ENCODE peak calls at places on chromosomes 3 and 15, in nine cellular contexts. One of them, this sample, is unnamed.

GRCh38 chr15:72155635-72156616 is 37.7 kb downstream of the SENP8 start:
- DNase-seq in stimulated activated naive CD8-positive, alpha-beta T cell treated with anti-CD3 and anti-CD28 coated beads, Interleukin-15, Interleukin-2, amounts not matched to agents 100 U/mL and 50 U/mL, for 24 hours: peak; percentile 85
- DNase-seq in stimulated activated CD4-positive, alpha-beta T cell treated with anti-CD3 and anti-CD28 coated beads, Interleukin-2, amount 100 ng/mL, for 48 hours: peak; percentile 87
- DNase-seq in ureter: peak; percentile 92
- DNase-seq in thyroid gland: peak; percentile 94
- DNase-seq in left ventricle myocardium inferior: peak; percentile 83
- DNase-seq in fibroblast of the aortic adventitia: peak; percentile 85
- DNase-seq in IMR-90: peak; percentile 74
- DNase-seq in activated B cell treated with CpG ODN at 0.5 μM for 24 hours: peak; percentile 69
- DNase-seq in this sample: peak; percentile 86

GRCh38 chr3:112111785-112112402 is 21.2 kb downstream of the GCSAM start:
- DNase-seq in fibroblast of the aortic adventitia: peak; percentile 82
- DNase-seq in ureter: peak; percentile 57
- DNase-seq in IMR-90: peak; percentile 77
- DNase-seq in activated B cell treated with CpG ODN at 0.5 μM for 24 hours: no peak
- DNase-seq in thyroid gland: peak; percentile 34
- DNase-seq in stimulated activated CD4-positive, alpha-beta T cell treated with anti-CD3 and anti-CD28 coated beads, Interleukin-2, amount 100 ng/mL, for 48 hours: peak; percentile 44
- DNase-seq in left ventricle myocardium inferior: no peak
- DNase-seq in stimulated activated naive CD8-positive, alpha-beta T cell treated with anti-CD3 and anti-CD28 coated beads, Interleukin-15, Interleukin-2, amounts not matched to agents 100 U/mL and 50 U/mL, for 24 hours: peak; percentile 56
- DNase-seq in this sample: peak; percentile 25

GRCh38 chr3:6807967-6808588 is 52.8 kb upstream of the GRM7 start:
- DNase-seq in stimulated activated naive CD8-positive, alpha-beta T cell treated with anti-CD3 and anti-CD28 coated beads, Interleukin-15, Interleukin-2, amounts not matched to agents 100 U/mL and 50 U/mL, for 24 hours: no peak
- DNase-seq in ureter: no peak
- DNase-seq in stimulated activated CD4-positive, alpha-beta T cell treated with anti-CD3 and anti-CD28 coated beads, Interleukin-2, amount 100 ng/mL, for 48 hours: no peak
- DNase-seq in fibroblast of the aortic adventitia: no peak
- DNase-seq in activated B cell treated with CpG ODN at 0.5 μM for 24 hours: no peak
- DNase-seq in thyroid gland: no peak
- DNase-seq in IMR-90: no peak
- DNase-seq in left ventricle myocardium inferior: no peak
- DNase-seq in this sample: no peak

GRCh38 chr3:14991148-14991742 is 43.9 kb downstream of the NR2C2 start:
- DNase-seq in activated B cell treated with CpG ODN at 0.5 μM for 24 hours: no peak
- DNase-seq in left ventricle myocardium inferior: no peak
- DNase-seq in IMR-90: no peak
- DNase-seq in stimulated activated CD4-positive, alpha-beta T cell treated with anti-CD3 and anti-CD28 coated beads, Interleukin-2, amount 100 ng/mL, for 48 hours: no peak
- DNase-seq in ureter: no peak
- DNase-seq in thyroid gland: no peak
- DNase-seq in stimulated activated naive CD8-positive, alpha-beta T cell treated with anti-CD3 and anti-CD28 coated beads, Interleukin-15, Interleukin-2, amounts not matched to agents 100 U/mL and 50 U/mL, for 24 hours: no peak
- DNase-seq in fibroblast of the aortic adventitia: no peak
- DNase-seq in this sample: no peak

GRCh38 chr15:76289582-76289981 is 21.7 kb downstream of the ETFA start:
- DNase-seq in activated B cell treated with CpG ODN at 0.5 μM for 24 hours: no peak
- DNase-seq in left ventricle myocardium inferior: no peak
- DNase-seq in stimulated activated naive CD8-positive, alpha-beta T cell treated with anti-CD3 and anti-CD28 coated beads, Interleukin-15, Interleukin-2, amounts not matched to agents 100 U/mL and 50 U/mL, for 24 hours: no peak
- DNase-seq in IMR-90: no peak
- DNase-seq in thyroid gland: no peak
- DNase-seq in fibroblast of the aortic adventitia: no peak
- DNase-seq in stimulated activated CD4-positive, alpha-beta T cell treated with anti-CD3 and anti-CD28 coated beads, Interleukin-2, amount 100 ng/mL, for 48 hours: no peak
- DNase-seq in ureter: no peak
- DNase-seq in this sample: no peak

GRCh38 chr3:16252243-16252978 is 12.3 kb downstream of the DPH3 start:
- DNase-seq in activated B cell treated with CpG ODN at 0.5 μM for 24 hours: no peak
- DNase-seq in ureter: no peak
- DNase-seq in fibroblast of the aortic adventitia: no peak
- DNase-seq in left ventricle myocardium inferior: no peak
- DNase-seq in stimulated activated CD4-positive, alpha-beta T cell treated with anti-CD3 and anti-CD28 coated beads, Interleukin-2, amount 100 ng/mL, for 48 hours: no peak
- DNase-seq in thyroid gland: no peak
- DNase-seq in IMR-90: no peak
- DNase-seq in stimulated activated naive CD8-positive, alpha-beta T cell treated with anti-CD3 and anti-CD28 coated beads, Interleukin-15, Interleukin-2, amounts not matched to agents 100 U/mL and 50 U/mL, for 24 hours: no peak
- DNase-seq in this sample: no peak

GRCh38 chr15:56736308-56736707 is 3.0 kb upstream of the ZNF280D start:
- DNase-seq in IMR-90: peak; percentile 61
- DNase-seq in stimulated activated CD4-positive, alpha-beta T cell treated with anti-CD3 and anti-CD28 coated beads, Interleukin-2, amount 100 ng/mL, for 48 hours: no peak
- DNase-seq in activated B cell treated with CpG ODN at 0.5 μM for 24 hours: no peak
- DNase-seq in stimulated activated naive CD8-positive, alpha-beta T cell treated with anti-CD3 and anti-CD28 coated beads, Interleukin-15, Interleukin-2, amounts not matched to agents 100 U/mL and 50 U/mL, for 24 hours: no peak
- DNase-seq in fibroblast of the aortic adventitia: peak; percentile 61
- DNase-seq in thyroid gland: no peak
- DNase-seq in left ventricle myocardium inferior: no peak
- DNase-seq in ureter: no peak
- DNase-seq in this sample: no peak

GRCh38 chr15:67125589-67126502 is 60.4 kb downstream of the SMAD3 start:
- DNase-seq in thyroid gland: no peak
- DNase-seq in activated B cell treated with CpG ODN at 0.5 μM for 24 hours: no peak
- DNase-seq in fibroblast of the aortic adventitia: peak; percentile 99
- DNase-seq in ureter: peak; percentile 80
- DNase-seq in left ventricle myocardium inferior: peak; percentile 79
- DNase-seq in stimulated activated naive CD8-positive, alpha-beta T cell treated with anti-CD3 and anti-CD28 coated beads, Interleukin-15, Interleukin-2, amounts not matched to agents 100 U/mL and 50 U/mL, for 24 hours: no peak
- DNase-seq in stimulated activated CD4-positive, alpha-beta T cell treated with anti-CD3 and anti-CD28 coated beads, Interleukin-2, amount 100 ng/mL, for 48 hours: no peak
- DNase-seq in IMR-90: peak; percentile 100
- DNase-seq in this sample: no peak

GRCh38 chr15:36831915-36832310 is 252.5 kb downstream of the CDIN1 start:
- DNase-seq in thyroid gland: peak; percentile 51
- DNase-seq in fibroblast of the aortic adventitia: peak; percentile 43
- DNase-seq in stimulated activated naive CD8-positive, alpha-beta T cell treated with anti-CD3 and anti-CD28 coated beads, Interleukin-15, Interleukin-2, amounts not matched to agents 100 U/mL and 50 U/mL, for 24 hours: no peak
- DNase-seq in ureter: no peak
- DNase-seq in activated B cell treated with CpG ODN at 0.5 μM for 24 hours: no peak
- DNase-seq in IMR-90: no peak
- DNase-seq in stimulated activated CD4-positive, alpha-beta T cell treated with anti-CD3 and anti-CD28 coated beads, Interleukin-2, amount 100 ng/mL, for 48 hours: no peak
- DNase-seq in left ventricle myocardium inferior: no peak
- DNase-seq in this sample: no peak

GRCh38 chr3:22373182-22373581 is 622.2 kb upstream of the ZNF385D start:
- DNase-seq in stimulated activated naive CD8-positive, alpha-beta T cell treated with anti-CD3 and anti-CD28 coated beads, Interleukin-15, Interleukin-2, amounts not matched to agents 100 U/mL and 50 U/mL, for 24 hours: no peak
- DNase-seq in stimulated activated CD4-positive, alpha-beta T cell treated with anti-CD3 and anti-CD28 coated beads, Interleukin-2, amount 100 ng/mL, for 48 hours: no peak
- DNase-seq in activated B cell treated with CpG ODN at 0.5 μM for 24 hours: no peak
- DNase-seq in ureter: no peak
- DNase-seq in left ventricle myocardium inferior: no peak
- DNase-seq in fibroblast of the aortic adventitia: no peak
- DNase-seq in IMR-90: no peak
- DNase-seq in thyroid gland: no peak
- DNase-seq in this sample: no peak

GRCh38 chr3:56452085-56452484 is 16.2 kb downstream of the ERC2 start:
- DNase-seq in left ventricle myocardium inferior: no peak
- DNase-seq in stimulated activated naive CD8-positive, alpha-beta T cell treated with anti-CD3 and anti-CD28 coated beads, Interleukin-15, Interleukin-2, amounts not matched to agents 100 U/mL and 50 U/mL, for 24 hours: no peak
- DNase-seq in stimulated activated CD4-positive, alpha-beta T cell treated with anti-CD3 and anti-CD28 coated beads, Interleukin-2, amount 100 ng/mL, for 48 hours: no peak
- DNase-seq in ureter: no peak
- DNase-seq in IMR-90: no peak
- DNase-seq in fibroblast of the aortic adventitia: no peak
- DNase-seq in activated B cell treated with CpG ODN at 0.5 μM for 24 hours: no peak
- DNase-seq in thyroid gland: no peak
- DNase-seq in this sample: no peak

GRCh38 chr3:45988804-45989203 is 6.8 kb downstream of the FYCO1 start:
- DNase-seq in ureter: no peak
- DNase-seq in stimulated activated naive CD8-positive, alpha-beta T cell treated with anti-CD3 and anti-CD28 coated beads, Interleukin-15, Interleukin-2, amounts not matched to agents 100 U/mL and 50 U/mL, for 24 hours: no peak
- DNase-seq in thyroid gland: no peak
- DNase-seq in left ventricle myocardium inferior: no peak
- DNase-seq in IMR-90: peak; percentile 91
- DNase-seq in stimulated activated CD4-positive, alpha-beta T cell treated with anti-CD3 and anti-CD28 coated beads, Interleukin-2, amount 100 ng/mL, for 48 hours: no peak
- DNase-seq in activated B cell treated with CpG ODN at 0.5 μM for 24 hours: no peak
- DNase-seq in fibroblast of the aortic adventitia: peak; percentile 87
- DNase-seq in this sample: no peak

GRCh38 chr15:70074380-70074779 is 23.3 kb downstream of the TLE3 start:
- DNase-seq in left ventricle myocardium inferior: no peak
- DNase-seq in ureter: no peak
- DNase-seq in activated B cell treated with CpG ODN at 0.5 μM for 24 hours: no peak
- DNase-seq in IMR-90: no peak
- DNase-seq in stimulated activated naive CD8-positive, alpha-beta T cell treated with anti-CD3 and anti-CD28 coated beads, Interleukin-15, Interleukin-2, amounts not matched to agents 100 U/mL and 50 U/mL, for 24 hours: no peak
- DNase-seq in thyroid gland: no peak
- DNase-seq in fibroblast of the aortic adventitia: no peak
- DNase-seq in stimulated activated CD4-positive, alpha-beta T cell treated with anti-CD3 and anti-CD28 coated beads, Interleukin-2, amount 100 ng/mL, for 48 hours: no peak
- DNase-seq in this sample: no peak

GRCh38 chr3:129282727-129283327 is 4.2 kb downstream of the HMCES start:
- DNase-seq in left ventricle myocardium inferior: no peak
- DNase-seq in thyroid gland: no peak
- DNase-seq in activated B cell treated with CpG ODN at 0.5 μM for 24 hours: no peak
- DNase-seq in IMR-90: peak; percentile 47
- DNase-seq in stimulated activated naive CD8-positive, alpha-beta T cell treated with anti-CD3 and anti-CD28 coated beads, Interleukin-15, Interleukin-2, amounts not matched to agents 100 U/mL and 50 U/mL, for 24 hours: peak; percentile 21
- DNase-seq in fibroblast of the aortic adventitia: peak; percentile 59
- DNase-seq in ureter: no peak
- DNase-seq in stimulated activated CD4-positive, alpha-beta T cell treated with anti-CD3 and anti-CD28 coated beads, Interleukin-2, amount 100 ng/mL, for 48 hours: no peak
- DNase-seq in this sample: no peak

GRCh38 chr3:197892162-197892561 is 57.8 kb upstream of the RPL35A start:
- DNase-seq in stimulated activated CD4-positive, alpha-beta T cell treated with anti-CD3 and anti-CD28 coated beads, Interleukin-2, amount 100 ng/mL, for 48 hours: no peak
- DNase-seq in ureter: no peak
- DNase-seq in left ventricle myocardium inferior: no peak
- DNase-seq in activated B cell treated with CpG ODN at 0.5 μM for 24 hours: no peak
- DNase-seq in fibroblast of the aortic adventitia: no peak
- DNase-seq in IMR-90: no peak
- DNase-seq in stimulated activated naive CD8-positive, alpha-beta T cell treated with anti-CD3 and anti-CD28 coated beads, Interleukin-15, Interleukin-2, amounts not matched to agents 100 U/mL and 50 U/mL, for 24 hours: no peak
- DNase-seq in thyroid gland: no peak
- DNase-seq in this sample: no peak

This sample was measured in HL-60.